ENCODE peak calls at places on chromosomes 5 and 9, in six cellular contexts. O is left lung, Q is left ventricle myocardium inferior, Z is lung, N is fibroblast of lung, A is thyroid gland. R is an unnamed sample.
A peak's percentile ranks its signal among the peaks of the same experiment; 100 is the strongest.

GRCh38 chr9:109574061-109574882 is 76.2 kb upstream of the PTPN3 start:
- DNase-seq in N (peak; percentile 78), Q (no peak), Z (peak; percentile 35), O (no peak), A (peak; percentile 24), R (no peak)

GRCh38 chr5:103216697-103217096 is 41.9 kb upstream of the MACIR start:
- DNase-seq in Z (no peak), A (no peak), Q (no peak), O (no peak), N (no peak), R (no peak)

GRCh38 chr5:80967500-80968181 is 7.5 kb downstream of the RASGRF2 start:
- DNase-seq in O (peak; percentile 47), N (peak; percentile 88), A (peak; percentile 91), Z (peak; percentile 64), Q (no peak), R (no peak)

GRCh38 chr9:85484235-85484634 is 257.5 kb downstream of the AGTPBP1 start:
- DNase-seq in N (no peak), O (no peak), Q (no peak), A (no peak), Z (no peak), R (no peak)

GRCh38 chr5:144004146-144004545 is 166.3 kb downstream of the YIPF5 start:
- DNase-seq in A (no peak), O (no peak), N (peak; percentile 57), Z (no peak), Q (no peak), R (no peak)

GRCh38 chr5:93892481-93892880 is 151.1 kb upstream of the POU5F2 start:
- DNase-seq in N (peak; percentile 20), Z (no peak), O (no peak), A (no peak), Q (no peak), R (no peak)

GRCh38 chr9:124511426-124511840 is 4.2 kb upstream of the NR5A1 start:
- DNase-seq in Z (no peak), Q (no peak), N (no peak), A (no peak), O (no peak), R (no peak)

GRCh38 chr5:108654042-108654441 is 93.7 kb upstream of the FER start:
- DNase-seq in N (peak; percentile 6), Q (no peak), A (no peak), O (no peak), Z (no peak), R (no peak)

GRCh38 chr5:149063017-149063687 is at the start of gene SH3TC2:
- DNase-seq in Q (peak; percentile 64), Z (no peak), A (peak; percentile 6), N (peak; percentile 31), O (no peak), R (no peak)

GRCh38 chr5:59542841-59543825 is 350.4 kb downstream of the PDE4D start:
- DNase-seq in Q (peak; percentile 49), N (peak; percentile 62), O (no peak), A (peak; percentile 46), Z (no peak), R (no peak)

GRCh38 chr5:159182691-159183090 is 26.7 kb downstream of the RNF145 start:
- DNase-seq in Z (no peak), Q (no peak), A (no peak), O (no peak), N (peak; percentile 80), R (no peak)

GRCh38 chr9:115849679-115850412 is 303.7 kb upstream of the PAPPA start:
- DNase-seq in A (no peak), N (peak; percentile 37), Q (no peak), Z (no peak), O (peak; percentile 47), R (no peak)

GRCh38 chr5:175902013-175902412 is 30.6 kb downstream of the CPLX2 start:
- DNase-seq in O (no peak), A (no peak), Z (no peak), Q (no peak), N (no peak), R (no peak)

GRCh38 chr5:4374866-4375265 is 765.3 kb upstream of the ADAMTS16 start:
- DNase-seq in O (no peak), A (no peak), Z (no peak), Q (no peak), N (no peak), R (no peak)

GRCh38 chr5:130871346-130872086 is 293.5 kb downstream of the HINT1 start:
- DNase-seq in O (no peak), N (peak; percentile 5), Z (no peak), Q (peak; percentile 46), A (no peak), R (peak; percentile 2)

GRCh38 chr5:74693176-74693575 is 8.1 kb downstream of the HEXB start:
- DNase-seq in O (no peak), N (no peak), Q (no peak), Z (no peak), A (no peak), R (no peak)

GRCh38 chr5:111948517-111948916 is 191.5 kb upstream of the NREP start:
- DNase-seq in A (no peak), O (no peak), Q (no peak), Z (no peak), N (peak; percentile 94), R (no peak)

GRCh38 chr9:28051559-28051958 is 478.3 kb upstream of the C9orf72 start:
- DNase-seq in N (no peak), Q (no peak), Z (no peak), A (no peak), O (no peak), R (no peak)

GRCh38 chr9:28056466-28056865 is 483.2 kb upstream of the C9orf72 start:
- DNase-seq in A (no peak), Q (no peak), Z (no peak), N (no peak), O (no peak), R (no peak)

GRCh38 chr9:28052104-28052503 is 478.8 kb upstream of the C9orf72 start:
- DNase-seq in A (no peak), N (no peak), Q (no peak), O (no peak), Z (no peak), R (no peak)

GRCh38 chr9:28056006-28056405 is 482.7 kb upstream of the C9orf72 start:
- DNase-seq in A (no peak), Z (no peak), Q (no peak), O (no peak), N (no peak), R (no peak)

DNA sequence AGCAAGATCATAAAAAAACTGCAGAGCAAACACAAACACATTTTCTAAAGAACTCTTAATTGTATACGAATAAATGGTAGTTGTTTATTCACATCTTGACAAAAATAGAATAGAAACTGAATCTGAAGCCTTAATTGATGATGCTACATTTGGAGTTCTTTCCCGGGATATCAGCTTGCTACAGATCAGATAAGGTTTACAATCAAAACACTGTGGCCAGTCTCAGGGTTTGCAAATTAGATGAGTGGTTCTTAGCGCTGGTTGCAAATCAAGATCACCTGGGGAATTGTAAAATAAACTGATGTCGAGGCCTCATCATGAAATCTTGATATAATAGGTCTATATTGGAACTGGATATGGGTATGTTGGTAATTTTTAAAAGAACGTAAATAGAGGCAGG is 480.1 kb upstream of the C9orf72 start:
- DNase-seq in O (no peak), Z (no peak), N (no peak), Q (no peak), A (no peak), R (no peak)
- TF ChIP-seq CTCF in O (no peak), Z (no peak), N (no peak), Q (no peak), A (no peak), R (no peak)

GRCh38 chr9:130997925-130998595 is 10.9 kb upstream of the LAMC3 start:
- DNase-seq in Z (peak; percentile 37), O (peak; percentile 50), Q (peak; percentile 68), A (peak; percentile 44), N (peak; percentile 60), R (no peak)
- H3K4me3 ChIP-seq in Z (no peak overlapping the region), O (no peak overlapping the region), Q (no peak overlapping the region), A (no peak overlapping the region), N (no peak overlapping the region), R (no peak overlapping the region)

GRCh38 chr9:98410185-98410697 is 154.8 kb upstream of the TBC1D2 start:
- DNase-seq in O (peak; percentile 44), N (peak; percentile 85), A (peak; percentile 29), Q (peak; percentile 22), Z (no peak), R (no peak)
- TF ChIP-seq CTCF in O (no peak), N (peak; percentile 57), A (peak; percentile 18), Q (peak; percentile 53), Z (no peak), R (no peak)

GRCh38 chr9:88995627-88996026 is 4.4 kb downstream of the S1PR3 start:
- DNase-seq in Z (no peak), O (no peak), N (no peak), Q (no peak), A (no peak), R (no peak)
- H3K4me3 ChIP-seq in Z (no peak overlapping the region), O (no peak overlapping the region), N (peak overlapping the region; percentile 97), Q (peak overlapping the region; percentile 86), A (no peak overlapping the region), R (no peak overlapping the region)

DNA sequence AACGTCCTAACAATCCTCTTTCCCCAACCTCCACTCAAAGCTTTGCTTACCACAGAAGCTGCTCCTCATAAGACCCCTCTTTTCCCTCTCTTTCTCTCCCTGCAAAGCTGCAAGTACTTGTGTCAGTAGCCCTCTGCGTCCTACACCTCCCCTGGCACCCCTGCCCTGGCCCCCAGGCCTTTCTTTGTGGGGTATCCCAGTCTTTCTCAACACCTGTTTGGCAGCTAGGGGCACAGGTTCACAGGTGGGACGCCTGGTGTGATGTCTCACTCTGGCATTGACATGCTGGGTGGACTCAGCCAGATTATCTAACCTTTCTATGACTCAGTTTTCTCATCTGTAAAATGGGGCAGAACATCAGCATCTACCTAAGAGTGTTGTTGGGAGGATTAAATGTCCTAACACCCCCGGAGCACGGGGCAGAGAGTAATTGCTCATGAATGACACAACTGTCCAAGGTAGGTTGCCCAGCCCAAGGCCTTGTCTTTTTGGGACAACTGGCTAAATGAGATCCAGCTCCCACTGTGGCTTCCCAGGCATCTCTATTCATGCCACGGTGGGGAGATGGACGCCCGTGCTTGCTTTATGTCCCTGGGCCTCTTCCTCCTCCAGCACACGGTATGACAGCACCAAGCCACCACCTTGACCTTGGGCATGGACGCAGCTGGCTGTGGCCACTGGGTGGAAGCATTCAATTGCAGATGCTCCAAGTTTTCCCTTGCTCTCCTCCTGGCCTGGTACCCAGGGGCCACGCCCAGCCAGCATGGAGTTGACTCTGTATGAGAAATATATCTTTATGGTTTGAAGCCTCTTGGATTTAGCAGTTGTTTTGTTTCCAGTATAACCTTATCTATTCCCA is 190.4 kb downstream of the RGS3 start:
- DNase-seq in O (no peak), Z (no peak), Q (no peak), A (no peak), N (no peak), R (no peak)
- TF ChIP-seq CTCF in O (no peak), Z (no peak), Q (no peak), A (no peak), N (no peak), R (no peak)

R was measured in GM12864.